ENCODE peak calls at places on chromosomes 2 and 18, in eight cellular contexts. E is endothelial cell, Z is neural crest cell, L is lung, H is RWPE1, N is breast epithelium, T is HFF-Myc, O is epithelial cell of esophagus. S is an unnamed sample.

GRCh38 chr2:191049728-191050639 is 36.0 kb upstream of the STAT1 start:
- DNase-seq in E (no peak), Z (no peak), L (no peak), H (no peak), N (no peak), T (no peak), O (no peak), S (no peak)

GRCh38 chr2:221254281-221254680 is 317.8 kb downstream of the EPHA4 start:
- DNase-seq in E (no peak), Z (no peak), L (no peak), H (no peak), N (no peak), T (no peak), O (no peak), S (no peak)

GRCh38 chr18:8097942-8098341 is 511.3 kb upstream of the RAB12 start:
- DNase-seq in E (no peak), Z (no peak), L (no peak), H (no peak), N (no peak), T (no peak), O (no peak), S (no peak)

GRCh38 chr2:158717366-158718195 is 77.5 kb upstream of the DAPL1 start:
- DNase-seq in E (no peak), Z (no peak), L (peak), H (no peak), N (no peak), T (no peak), O (no peak), S (no peak)

GRCh38 chr2:96399342-96400048 is 63.9 kb downstream of the NCAPH start:
- DNase-seq in E (no peak), Z (no peak), L (no peak), H (no peak), N (no peak), T (no peak), O (no peak), S (no peak)

GRCh38 chr2:37361416-37361815 is 17.0 kb downstream of the QPCT start:
- DNase-seq in E (no peak), Z (no peak), L (no peak), H (peak), N (no peak), T (no peak), O (peak), S (no peak)

GRCh38 chr18:73288813-73289212 is 421.0 kb upstream of the NETO1 start:
- DNase-seq in E (no peak), Z (no peak), L (no peak), H (no peak), N (no peak), T (no peak), O (peak), S (no peak)

GRCh38 chr2:168998609-168999211 is 32.4 kb downstream of the ABCB11 start:
- DNase-seq in E (no peak), Z (no peak), L (no peak), H (no peak), N (no peak), T (no peak), O (no peak), S (no peak)

GRCh38 chr2:240857039-240858008 is 11.3 kb upstream of the AGXT start:
- DNase-seq in E (no peak), Z (no peak), L (no peak), H (no peak), N (no peak), T (no peak), O (no peak), S (no peak)

GRCh38 chr18:65750421-65751144 is at the start of gene CDH7:
- DNase-seq in E (peak), Z (peak), L (no peak), H (no peak), N (no peak), T (no peak), O (peak), S (no peak)

GRCh38 chr2:214651451-214651850 is 158.0 kb downstream of the BARD1 start:
- DNase-seq in E (no peak), Z (no peak), L (no peak), H (no peak), N (no peak), T (no peak), O (no peak), S (no peak)

GRCh38 chr18:62524443-62525200 is 1.8 kb downstream of the ZCCHC2 start:
- DNase-seq in E (peak), Z (peak), L (peak), H (no peak), N (peak), T (no peak), O (peak), S (no peak)

GRCh38 chr2:68336192-68336591 is 16.4 kb upstream of the CNRIP1 start:
- DNase-seq in E (no peak), Z (no peak), L (no peak), H (peak), N (no peak), T (peak), O (peak), S (no peak)

GRCh38 chr2:128599700-128600099 is 281.0 kb upstream of the HS6ST1 start:
- DNase-seq in E (no peak), Z (no peak), L (no peak), H (no peak), N (no peak), T (no peak), O (no peak), S (no peak)

GRCh38 chr2:75587954-75588587 is 27.3 kb upstream of the EVA1A start:
- DNase-seq in E (no peak), Z (no peak), L (no peak), H (peak), N (no peak), T (no peak), O (peak), S (no peak)

GRCh38 chr18:23238651-23239349 is 103.5 kb downstream of the CABLES1 start:
- DNase-seq in E (no peak), Z (no peak), L (no peak), H (no peak), N (peak), T (no peak), O (no peak), S (no peak)

GRCh38 chr2:150486539-150487484 is 655 bp downstream of the RND3 start:
- DNase-seq in E (peak), Z (peak), L (peak), H (no peak), N (peak), T (no peak), O (no peak), S (no peak)

GRCh38 chr18:47591429-47591828 is 339.0 kb downstream of the SMAD2 start:
- DNase-seq in E (no peak), Z (no peak), L (no peak), H (no peak), N (no peak), T (no peak), O (no peak), S (no peak)

GRCh38 chr2:222299926-222300724 is 1.3 kb upstream of the PAX3 start:
- DNase-seq in E (no peak), Z (no peak), L (no peak), H (no peak), N (no peak), T (no peak), O (no peak), S (no peak)

GRCh38 chr2:133264951-133265949 is 303.0 kb downstream of the NCKAP5 start:
- DNase-seq in E (peak), Z (no peak), L (peak), H (no peak), N (no peak), T (no peak), O (no peak), S (no peak)

GRCh38 chr2:150259746-150260145 is 227.7 kb downstream of the RND3 start:
- DNase-seq in E (no peak), Z (no peak), L (no peak), H (no peak), N (no peak), T (no peak), O (no peak), S (no peak)

GRCh38 chr2:18597618-18598017 is 8.2 kb upstream of the NT5C1B start:
- DNase-seq in E (no peak), Z (no peak), L (no peak), H (no peak), N (no peak), T (no peak), O (no peak), S (no peak)

GRCh38 chr2:44759823-44760222 is 181.7 kb upstream of the SIX3 start:
- DNase-seq in E (no peak), Z (no peak), L (no peak), H (no peak), N (no peak), T (no peak), O (no peak), S (no peak)

GRCh38 chr2:47569658-47570398 is 166.9 kb downstream of the MSH2 start:
- DNase-seq in E (peak), Z (peak), L (no peak), H (no peak), N (no peak), T (no peak), O (peak), S (no peak)

GRCh38 chr2:100603945-100604633 is 41.3 kb downstream of the PDCL3 start:
- DNase-seq in E (no peak), Z (no peak), L (no peak), H (no peak), N (no peak), T (no peak), O (no peak), S (no peak)

GRCh38 chr18:13137939-13138821 is 80.4 kb upstream of the LDLRAD4 start:
- DNase-seq in E (no peak), Z (no peak), L (peak), H (peak), N (peak), T (no peak), O (no peak), S (peak)

GRCh38 chr2:240836781-240837467 is 16.9 kb upstream of the KIF1A start:
- DNase-seq in E (no peak), Z (no peak), L (no peak), H (no peak), N (no peak), T (no peak), O (no peak), S (no peak)

GRCh38 chr2:179253226-179253625 is 11.4 kb downstream of the SESTD1 start:
- DNase-seq in E (no peak), Z (no peak), L (no peak), H (no peak), N (no peak), T (no peak), O (no peak), S (no peak)

GRCh38 chr2:11661891-11662435 is 8.0 kb downstream of the NTSR2 start:
- DNase-seq in E (no peak), Z (no peak), L (no peak), H (no peak), N (no peak), T (no peak), O (no peak), S (no peak)

GRCh38 chr18:75041586-75041985 is 167.4 kb downstream of the PTGR3 start:
- DNase-seq in E (no peak), Z (no peak), L (no peak), H (peak), N (no peak), T (peak), O (peak), S (no peak)
- TF ChIP-seq CTCF in E (peak), Z (peak), L (no peak), H (peak), N (no peak), T (peak), O (peak), S (no peak)

GRCh38 chr2:26112201-26112600 is 60.7 kb upstream of the GAREM2 start:
- DNase-seq in E (no peak), Z (no peak), L (no peak), H (no peak), N (no peak), T (no peak), O (no peak), S (no peak)
- TF ChIP-seq CTCF in E (no peak), Z (no peak), L (no peak), H (no peak), N (no peak), T (no peak), O (no peak), S (no peak)

DNA sequence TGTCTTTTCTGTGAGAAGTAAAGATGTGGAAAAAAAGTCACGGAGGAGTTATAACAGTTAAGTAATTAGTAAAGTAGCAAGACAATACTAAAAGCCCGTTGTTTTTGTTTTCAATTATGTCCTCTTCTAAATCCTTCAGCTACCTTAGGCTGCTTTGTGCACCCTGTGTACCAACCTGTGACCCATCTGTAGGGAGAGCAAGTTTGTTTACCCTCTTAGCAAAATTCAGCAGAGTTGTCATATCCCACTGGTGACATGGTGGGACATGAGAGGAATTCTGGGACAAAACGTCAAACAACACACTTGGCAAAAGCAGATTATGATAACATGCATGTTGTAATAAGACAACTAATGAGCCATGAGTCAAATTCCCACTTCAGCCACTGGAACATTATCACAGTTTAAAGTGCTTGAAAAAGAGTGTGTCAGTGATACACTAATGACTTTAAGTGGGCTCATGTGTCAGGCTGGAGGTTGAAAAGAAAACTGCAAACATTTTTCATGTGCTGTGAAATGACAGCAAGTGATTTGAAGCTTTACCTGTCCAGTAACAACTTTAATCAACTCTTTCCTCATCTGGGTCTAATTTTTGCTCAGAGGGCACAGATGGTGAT is 392.8 kb upstream of the ACVR2A start:
- DNase-seq in E (no peak), Z (no peak), L (no peak), H (no peak), N (no peak), T (no peak), O (peak), S (no peak)
- TF ChIP-seq CTCF in E (no peak), Z (peak), L (no peak), H (no peak), N (no peak), T (no peak), O (no peak), S (no peak)

DNA sequence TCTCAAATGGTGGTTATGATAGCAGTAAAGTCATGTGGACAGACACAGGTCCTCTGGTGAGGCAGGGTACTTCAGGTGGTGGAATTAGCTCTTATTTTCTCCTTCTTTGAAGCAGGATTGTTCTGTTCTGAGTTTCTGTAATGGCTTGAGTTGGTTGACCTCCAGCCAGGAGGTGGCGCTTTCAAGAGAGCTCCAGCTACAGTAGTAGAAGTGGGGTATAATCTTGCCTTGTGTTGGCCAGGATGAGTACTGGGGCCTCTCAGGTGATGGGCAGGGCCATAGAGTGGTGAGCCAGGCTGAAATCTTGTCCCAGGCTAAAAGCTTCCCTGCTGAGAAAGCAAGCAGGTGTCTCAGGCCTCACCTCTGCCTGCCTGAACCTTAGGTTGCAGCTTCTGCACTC is 52.5 kb upstream of the CSRNP3 start:
- DNase-seq in E (no peak), Z (no peak), L (no peak), H (no peak), N (no peak), T (no peak), O (no peak), S (no peak)
- TF ChIP-seq CTCF in E (no peak), Z (no peak), L (no peak), H (no peak), N (no peak), T (no peak), O (peak), S (no peak)

DNA sequence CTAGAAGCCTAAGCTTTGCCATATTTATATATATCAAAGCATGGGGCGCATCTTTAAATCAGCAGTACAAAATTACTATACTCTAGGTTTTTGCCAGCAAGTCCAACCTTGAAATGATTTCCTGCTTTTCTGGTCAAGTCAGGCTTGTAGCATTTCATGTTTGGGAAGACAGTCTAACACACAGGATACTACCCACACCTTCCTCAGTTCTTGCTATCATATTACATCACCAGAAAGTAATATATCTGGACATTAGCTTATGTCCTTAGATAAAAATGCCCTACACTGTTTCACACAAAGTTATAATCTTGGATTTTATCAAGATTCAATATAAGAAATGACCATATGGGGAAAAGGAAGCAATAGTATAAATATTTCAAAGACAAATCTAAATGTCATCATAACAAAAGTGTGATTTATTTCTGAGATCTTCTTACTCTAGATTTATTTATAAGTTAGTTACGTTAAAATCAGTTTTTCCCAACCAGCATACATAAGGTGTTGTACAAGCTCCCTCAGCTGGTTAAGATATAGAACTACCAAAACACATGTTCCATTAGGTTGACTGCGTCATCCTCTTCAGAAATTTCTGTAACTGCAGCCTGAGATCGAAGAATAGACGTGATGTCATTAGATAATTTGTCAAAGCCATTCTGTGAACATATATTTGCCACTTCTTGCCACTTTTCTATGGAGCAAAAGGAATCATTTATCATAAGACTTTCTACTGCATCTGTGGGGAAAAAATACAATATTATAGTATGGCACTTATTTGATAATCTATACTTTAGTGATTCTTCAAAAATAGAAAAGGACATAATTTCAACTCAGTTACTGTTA is 56.6 kb downstream of the CLHC1 start:
- DNase-seq in E (no peak), Z (no peak), L (no peak), H (peak), N (no peak), T (no peak), O (peak), S (no peak)
- TF ChIP-seq CTCF in E (no peak), Z (peak), L (peak), H (peak), N (peak), T (peak), O (peak), S (no peak)

DNA sequence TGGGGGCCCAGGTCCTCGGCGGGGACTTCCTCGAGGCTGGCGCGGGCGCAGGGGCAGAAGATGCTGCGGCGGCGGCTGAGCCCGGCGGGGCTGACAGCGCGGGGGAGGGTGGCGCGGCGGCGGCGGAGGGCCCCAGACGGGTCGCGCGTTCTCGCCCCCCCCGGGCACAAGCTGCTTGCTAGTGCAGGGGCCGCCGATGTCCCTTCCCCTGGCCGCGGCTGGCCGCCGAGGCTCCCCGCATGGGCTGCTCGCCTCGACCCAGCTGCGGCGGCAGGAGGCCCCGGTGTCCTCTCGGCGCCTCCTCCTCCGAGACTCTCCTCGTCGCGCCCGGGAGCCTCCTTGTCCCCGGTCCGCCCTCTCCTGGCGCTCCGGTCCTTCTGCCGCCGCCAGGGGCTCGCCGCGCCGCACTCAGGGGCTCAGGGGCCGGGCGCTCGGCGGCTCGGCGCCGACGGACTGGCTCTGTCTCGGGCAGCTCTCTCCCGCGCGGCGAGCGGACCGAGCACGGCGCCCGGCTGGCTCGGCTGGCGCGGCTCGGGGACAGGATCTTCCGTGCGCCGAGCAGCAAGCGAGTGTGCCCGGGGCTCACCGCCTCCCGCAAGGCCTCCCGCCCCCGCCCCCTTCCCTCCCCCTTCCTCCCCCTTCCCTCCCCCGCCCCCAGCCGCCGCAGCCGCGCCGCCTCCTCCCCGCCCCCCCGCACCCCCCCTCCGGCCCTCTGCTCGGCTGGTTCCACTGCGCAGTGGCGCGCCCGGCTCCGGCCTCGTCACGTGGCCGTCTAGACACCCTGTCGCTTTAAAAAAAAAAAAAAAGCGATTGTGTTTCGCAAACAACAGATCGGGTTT is 902 bp upstream of the SMAD7 start:
- DNase-seq in E (peak), Z (peak), L (peak), H (peak), N (peak), T (no peak), O (peak), S (no peak)
- TF ChIP-seq CTCF in E (peak), Z (peak), L (no peak), H (no peak), N (no peak), T (no peak), O (peak), S (peak)

GRCh38 chr18:50862401-50862800 is 16.5 kb upstream of the ME2 start:
- DNase-seq in E (no peak), Z (no peak), L (no peak), H (no peak), N (no peak), T (no peak), O (no peak), S (no peak)

GRCh38 chr18:50863840-50864239 is 15.1 kb upstream of the ME2 start:
- DNase-seq in E (no peak), Z (no peak), L (no peak), H (no peak), N (no peak), T (no peak), O (no peak), S (no peak)

GRCh38 chr18:50870138-50870845 is 8.6 kb upstream of the ME2 start:
- DNase-seq in E (no peak), Z (no peak), L (peak), H (peak), N (peak), T (no peak), O (peak), S (no peak)

GRCh38 chr18:50869150-50869549 is 9.8 kb upstream of the ME2 start:
- DNase-seq in E (no peak), Z (no peak), L (no peak), H (no peak), N (no peak), T (no peak), O (no peak), S (no peak)

GRCh38 chr18:50866765-50867164 is 12.2 kb upstream of the ME2 start:
- DNase-seq in E (no peak), Z (no peak), L (no peak), H (no peak), N (no peak), T (no peak), O (no peak), S (no peak)
- TF ChIP-seq CTCF in E (no peak), Z (no peak), L (no peak), H (peak), N (no peak), T (no peak), O (peak), S (no peak)